ENCODE peak calls at places on chromosomes 13 and 19, in four cellular contexts. P, F, Q and I are unnamed samples.
A peak's percentile ranks its signal among the peaks of the same experiment; 100 is the strongest.

GRCh38 chr13:92806215-92806614 is 420.4 kb upstream of the GPC6 start:
- DNase-seq in P (peak; percentile 0), F (no peak), Q (no peak), I (no peak)

GRCh38 chr13:64471916-64472315 is 2758.2 kb downstream of the PCDH9 start:
- DNase-seq in P (no peak), F (no peak), Q (no peak), I (no peak)

GRCh38 chr13:35144496-35144895 is 202.4 kb downstream of the NBEA start:
- DNase-seq in P (no peak), F (no peak), Q (no peak), I (no peak)

GRCh38 chr19:40745402-40745780 is 4.9 kb downstream of the ACTMAP start:
- DNase-seq in F (no peak), Q (no peak), P (no peak), I (no peak)

GRCh38 chr19:5393088-5393487 is 52.5 kb upstream of the PTPRS start:
- DNase-seq in F (no peak), Q (no peak), P (no peak), I (no peak)

GRCh38 chr13:29503041-29503837 is 92.2 kb downstream of the SLC7A1 start:
- DNase-seq in P (no peak), Q (no peak), F (no peak), I (no peak)

GRCh38 chr13:46297338-46297737 is 85.6 kb downstream of the LRRC63 start:
- DNase-seq in F (no peak), Q (no peak), P (no peak), I (no peak)

GRCh38 chr13:111962431-111962891 is 104.5 kb upstream of the SOX1 start:
- DNase-seq in F (no peak), P (no peak), Q (peak; percentile 71), I (no peak)

GRCh38 chr19:44092108-44092507 is 2.1 kb upstream of the ZNF224 start:
- DNase-seq in F (no peak), P (no peak), Q (no peak), I (no peak)

GRCh38 chr13:95603887-95604533 is 40.5 kb downstream of the DZIP1 start:
- DNase-seq in Q (no peak), P (no peak), F (no peak), I (peak; percentile 8)

GRCh38 chr19:30545752-30546151 is 173.6 kb downstream of the ZNF536 start:
- DNase-seq in F (no peak), P (no peak), Q (no peak), I (no peak)

GRCh38 chr13:91346848-91347211 is 657 bp upstream of the MIR17HG start:
- DNase-seq in Q (no peak), F (no peak), P (peak; percentile 97), I (no peak)

DNA sequence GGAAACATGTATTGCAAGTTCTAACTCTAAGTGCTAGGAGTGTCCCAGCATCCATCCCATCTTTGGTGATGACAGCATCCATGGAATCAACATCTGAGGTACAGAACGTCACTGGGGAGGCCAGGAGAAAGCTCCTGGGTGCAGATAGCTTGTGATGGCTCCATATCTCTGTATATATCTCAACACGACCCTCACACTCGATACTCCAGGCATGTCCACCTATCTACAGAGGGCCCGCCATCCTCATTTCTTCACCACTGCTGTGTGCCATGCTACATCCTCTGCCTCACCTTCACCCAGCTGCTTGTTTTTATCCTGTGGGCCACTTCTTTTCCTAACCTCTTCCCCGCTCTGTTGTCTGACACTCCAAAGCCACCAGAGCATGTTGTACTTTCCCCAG is 100.4 kb upstream of the SERP2 start:
- DNase-seq in P (no peak), Q (no peak), F (no peak), I (no peak)
- H3K27ac ChIP-seq in P (peak overlapping the region; percentile 97), Q (no peak overlapping the region), F (peak overlapping the region; percentile 94), I (peak overlapping the region; percentile 46)

GRCh38 chr19:16436780-16437179 is 35.0 kb downstream of the EPS15L1 start:
- DNase-seq in Q (no peak), P (no peak), F (no peak), I (no peak)
- H3K27ac ChIP-seq in Q (peak overlapping the region; percentile 76), P (peak overlapping the region; percentile 45), F (peak overlapping the region; percentile 77), I (peak overlapping the region; percentile 75)

GRCh38 chr19:33347300-33347699 is 26.2 kb upstream of the CEBPG start:
- DNase-seq in F (no peak), Q (no peak), P (no peak), I (no peak)
- H3K27ac ChIP-seq in F (no peak overlapping the region), Q (no peak overlapping the region), P (no peak overlapping the region), I (no peak overlapping the region)

DNA sequence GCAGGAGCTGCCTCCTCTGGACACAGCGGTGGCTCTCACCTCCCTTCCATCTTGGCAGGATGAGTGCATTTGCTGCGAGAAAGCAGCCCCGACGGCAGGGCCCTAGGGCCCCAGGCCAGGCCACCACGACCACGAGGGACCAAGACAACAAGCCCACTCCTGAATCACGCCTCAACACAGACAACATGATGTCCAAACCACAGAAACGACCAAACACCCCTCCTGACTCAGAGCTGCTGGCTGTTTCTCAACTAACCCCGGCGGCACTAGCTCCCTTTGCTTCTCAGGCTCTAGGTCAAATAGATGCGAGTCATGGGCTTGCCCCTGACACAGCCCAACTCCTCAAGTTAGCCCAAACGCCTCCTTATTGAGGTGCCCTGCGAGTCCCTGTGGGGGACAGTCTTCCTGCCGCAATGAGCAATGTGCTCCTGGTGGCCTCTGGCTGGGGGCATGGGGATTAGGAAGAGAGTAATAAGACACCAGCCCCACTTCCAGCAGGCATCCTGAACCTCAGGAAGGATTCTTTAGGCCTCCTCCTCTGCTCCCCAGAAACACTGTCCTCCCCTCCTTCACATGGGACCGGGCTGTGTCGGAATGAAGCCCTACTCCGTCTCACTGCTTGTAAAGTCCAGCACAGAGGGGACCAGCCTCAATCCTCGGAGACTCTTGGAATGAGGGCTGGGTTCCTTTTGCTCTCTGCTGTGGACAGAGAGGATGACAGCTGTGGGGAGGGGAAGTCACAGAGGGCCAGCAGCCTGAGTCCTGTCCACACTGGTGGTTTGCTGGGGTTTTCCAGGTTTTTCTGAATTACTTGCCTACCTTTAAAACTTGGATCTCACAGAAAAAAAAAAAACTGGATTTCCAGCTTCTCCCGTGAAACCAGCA is 6.9 kb upstream of the ATF5 start:
- DNase-seq in F (no peak), P (no peak), Q (no peak), I (no peak)
- H3K27ac ChIP-seq in F (no peak overlapping the region), P (peak overlapping the region; percentile 85), Q (no peak overlapping the region), I (no peak overlapping the region)

GRCh38 chr13:110576070-110576394 is 14.5 kb upstream of the RAB20 start:
- DNase-seq in F (no peak), P (no peak), Q (no peak), I (no peak)
- H3K27ac ChIP-seq in F (no peak overlapping the region), P (no peak overlapping the region), Q (no peak overlapping the region), I (no peak overlapping the region)

DNA sequence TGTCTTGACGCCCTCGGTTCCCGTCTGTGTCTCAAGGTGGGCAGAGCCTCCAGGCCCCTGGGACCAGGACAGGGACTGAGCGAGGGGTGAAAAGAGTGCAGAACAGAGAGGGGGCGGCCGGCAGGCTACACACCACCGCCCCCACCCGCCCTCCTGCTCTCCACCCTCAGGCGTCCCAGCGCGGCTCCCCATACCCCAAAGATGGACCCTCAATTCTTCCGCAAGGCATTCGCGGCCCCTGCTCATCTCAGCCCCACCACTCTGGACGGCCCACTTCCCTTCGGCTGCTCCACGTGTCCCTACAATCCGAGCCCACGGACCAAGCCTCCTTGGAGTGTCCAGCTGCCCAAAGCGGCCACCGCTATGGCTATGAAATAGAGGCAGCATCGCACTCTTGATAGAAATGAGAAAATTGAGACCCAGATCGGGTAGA is 1.8 kb downstream of the KLF16 start:
- DNase-seq in P (no peak), F (no peak), Q (no peak), I (no peak)
- H3K27ac ChIP-seq in P (peak overlapping the region; percentile 68), F (peak overlapping the region; percentile 83), Q (no peak overlapping the region), I (peak overlapping the region; percentile 40)